ENCODE peak calls at places on chromosomes 16 and 17, in seven cellular contexts. L is ascending aorta, I is endothelial cell, P is AG09309, R is A549, S is H1, Q is K562. X is an unnamed sample.

GRCh38 chr16:69831212-69832123 is 69.3 kb downstream of the WWP2 start:
- DNase-seq in R (peak; percentile 65), Q (no peak), I (no peak), S (no peak), L (no peak), P (peak; percentile 25), X (no peak)

GRCh38 chr16:30948087-30948955 is 547 bp upstream of the ORAI3 start:
- DNase-seq in L (peak; percentile 97), R (peak; percentile 87), S (peak; percentile 98), P (peak; percentile 90), Q (peak; percentile 65), I (peak; percentile 97), X (peak; percentile 92)

GRCh38 chr17:66348605-66349165 is 46.3 kb downstream of the PRKCA start:
- DNase-seq in L (no peak), I (no peak), Q (peak; percentile 79), R (peak; percentile 69), S (no peak), P (peak; percentile 40), X (peak; percentile 76)

GRCh38 chr16:23857256-23857891 is 21.6 kb downstream of the PRKCB start:
- DNase-seq in R (no peak), I (no peak), L (no peak), S (no peak), P (no peak), Q (no peak), X (no peak)

GRCh38 chr16:69613283-69614154 is 47.8 kb downstream of the NFAT5 start:
- DNase-seq in R (no peak), L (no peak), P (peak; percentile 3), I (no peak), S (no peak), Q (peak; percentile 41), X (no peak)

GRCh38 chr17:72205801-72206200 is 85.0 kb downstream of the SOX9 start:
- DNase-seq in I (no peak), Q (no peak), L (no peak), R (no peak), P (no peak), S (no peak), X (no peak)

GRCh38 chr16:47278571-47278970 is 134.8 kb upstream of the NETO2 start:
- DNase-seq in Q (no peak), L (no peak), I (no peak), P (no peak), S (no peak), R (no peak), X (no peak)

GRCh38 chr17:30969989-30970680 is 704 bp upstream of the RNF135 start:
- DNase-seq in L (peak; percentile 64), R (peak; percentile 57), Q (no peak), I (peak; percentile 12), S (no peak), P (no peak), X (peak; percentile 42)

GRCh38 chr17:13420294-13421277 is 181.1 kb downstream of the HS3ST3A1 start:
- DNase-seq in P (peak; percentile 71), R (no peak), L (no peak), Q (peak; percentile 4), S (no peak), I (no peak), X (no peak)

GRCh38 chr17:62724398-62725146 is 83.5 kb downstream of the MARCHF10 start:
- DNase-seq in S (no peak), P (no peak), L (no peak), I (no peak), Q (no peak), R (no peak), X (no peak)

GRCh38 chr16:54135361-54136275 is 151.0 kb downstream of the IRX3 start:
- DNase-seq in S (no peak), Q (no peak), P (peak; percentile 41), I (no peak), L (no peak), R (no peak), X (no peak)

GRCh38 chr17:231191-231965 is 49.9 kb upstream of the DOC2B start:
- DNase-seq in S (no peak), I (no peak), P (no peak), R (no peak), Q (no peak), L (peak; percentile 47), X (no peak)

GRCh38 chr17:63774141-63774981 is at the start of gene DDX42:
- DNase-seq in L (peak; percentile 93), P (no peak), R (peak; percentile 58), I (peak; percentile 86), S (no peak), Q (peak; percentile 54), X (peak; percentile 96)

GRCh38 chr16:25140459-25140858 is 28.9 kb downstream of the LCMT1 start:
- DNase-seq in S (no peak), R (no peak), I (no peak), L (no peak), Q (no peak), P (no peak), X (no peak)

GRCh38 chr17:76524598-76525512 is 12.7 kb downstream of the CYGB start:
- DNase-seq in L (no peak), P (no peak), S (no peak), I (no peak), Q (no peak), R (no peak), X (no peak)

GRCh38 chr16:49854227-49855203 is 1.4 kb downstream of the ZNF423 start:
- DNase-seq in R (peak; percentile 31), S (no peak), Q (no peak), P (no peak), I (peak; percentile 65), L (no peak), X (no peak)

GRCh38 chr16:17026600-17027242 is 444.0 kb downstream of the XYLT1 start:
- DNase-seq in R (no peak), L (no peak), I (no peak), P (no peak), Q (no peak), S (no peak), X (no peak)

GRCh38 chr17:8002646-8003593 is 505 bp downstream of the GUCY2D start:
- DNase-seq in R (no peak), P (no peak), S (no peak), I (no peak), Q (no peak), L (no peak), X (peak; percentile 85)

GRCh38 chr16:68707341-68708152 is 29.5 kb upstream of the CDH1 start:
- DNase-seq in R (peak; percentile 89), L (no peak), P (no peak), Q (peak; percentile 56), I (peak; percentile 6), S (peak; percentile 66), X (peak; percentile 79)

GRCh38 chr16:89693289-89693731 is 6.8 kb downstream of the CDK10 start:
- DNase-seq in R (no peak), Q (no peak), P (no peak), L (no peak), I (no peak), S (no peak), X (no peak)

GRCh38 chr16:27181020-27181419 is 22.3 kb upstream of the KDM8 start:
- DNase-seq in P (no peak), I (no peak), L (no peak), S (no peak), R (no peak), Q (no peak), X (no peak)

GRCh38 chr16:15757630-15758251 is 99.1 kb downstream of the MYH11 start:
- DNase-seq in Q (peak; percentile 20), P (no peak), I (no peak), S (no peak), R (no peak), L (no peak), X (no peak)

GRCh38 chr17:32126325-32126724 is 16.0 kb upstream of the RHOT1 start:
- DNase-seq in R (no peak), P (no peak), L (no peak), S (no peak), I (no peak), Q (no peak), X (no peak)

GRCh38 chr16:54937673-54938350 is 7.1 kb downstream of the IRX5 start:
- DNase-seq in P (no peak), Q (no peak), S (no peak), L (no peak), I (no peak), R (no peak), X (no peak)

GRCh38 chr16:14199624-14200023 is 128.5 kb downstream of the MRTFB start:
- DNase-seq in R (no peak), L (no peak), Q (no peak), I (no peak), S (no peak), P (no peak), X (no peak)

GRCh38 chr16:73057369-73058210 is 9.7 kb upstream of the ZFHX3 start:
- DNase-seq in R (no peak), I (peak; percentile 61), P (no peak), Q (peak; percentile 22), S (no peak), L (no peak), X (peak; percentile 89)
- TF ChIP-seq CTCF in R (peak; percentile 29), I (no peak), P (no peak), Q (no peak), S (peak; percentile 3), L (peak; percentile 26), X (peak; percentile 25)

GRCh38 chr17:61002316-61002736 is 324.7 kb downstream of the BCAS3 start:
- DNase-seq in S (no peak), R (peak; percentile 7), P (peak; percentile 45), Q (peak; percentile 6), I (no peak), L (no peak), X (no peak)
- TF ChIP-seq CTCF in S (peak; percentile 13), R (peak; percentile 91), P (peak; percentile 44), Q (peak; percentile 71), I (peak; percentile 72), L (peak; percentile 54), X (peak; percentile 54)

GRCh38 chr17:68057531-68057952 is 22.0 kb downstream of the KPNA2 start:
- DNase-seq in I (peak; percentile 29), Q (no peak), L (peak; percentile 50), P (no peak), S (no peak), R (no peak), X (no peak)

GRCh38 chr17:68060336-68060735 is 24.8 kb downstream of the KPNA2 start:
- DNase-seq in S (no peak), R (no peak), P (no peak), Q (no peak), I (no peak), L (peak; percentile 43), X (no peak)

DNA sequence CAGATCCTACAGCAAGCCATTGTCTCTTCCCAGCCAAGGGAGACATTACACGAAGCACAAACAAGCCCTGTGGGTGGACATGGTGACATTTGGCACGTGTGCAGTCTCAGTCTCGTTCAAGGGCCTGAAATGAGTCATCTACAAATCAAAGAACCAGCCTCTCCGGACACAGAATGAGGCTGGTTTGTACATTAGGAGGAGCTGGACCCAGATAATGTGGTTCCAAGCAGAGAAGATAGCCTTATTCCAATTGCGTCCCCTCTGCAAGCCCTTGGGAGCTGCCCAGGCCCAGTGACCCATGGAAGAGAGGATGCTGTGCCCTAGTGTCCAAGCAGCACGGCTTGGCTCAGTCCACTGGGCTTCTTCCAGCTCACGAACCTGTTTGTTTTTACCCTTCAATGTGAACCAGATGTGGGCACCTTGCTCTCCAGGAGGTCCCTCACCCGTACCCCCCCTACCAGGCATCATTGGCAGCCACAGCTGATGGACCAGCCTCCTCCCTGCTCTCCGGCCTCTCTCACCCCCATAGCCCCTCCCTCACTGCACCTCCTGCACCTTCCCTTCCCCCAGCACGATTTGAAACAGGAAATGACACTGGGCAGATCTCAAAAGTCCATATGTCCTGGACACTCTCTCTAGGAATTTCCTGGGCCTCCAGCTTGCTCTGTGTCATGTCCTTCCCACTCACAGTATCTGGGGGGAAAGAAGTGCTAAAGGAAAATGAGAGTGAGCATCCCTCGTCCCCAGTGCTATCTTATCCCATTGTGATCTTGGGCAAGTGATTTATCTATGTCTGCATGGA is 26.2 kb downstream of the KPNA2 start:
- DNase-seq in Q (no peak), I (no peak), R (no peak), S (no peak), L (peak; percentile 45), P (no peak), X (no peak)
- TF ChIP-seq CTCF in Q (no peak), I (no peak), R (no peak), S (no peak), L (no peak), P (no peak), X (no peak)

GRCh38 chr16:66682271-66682670 is 14.3 kb downstream of the CMTM4 start:
- DNase-seq in Q (no peak), R (no peak), L (no peak), S (no peak), I (no peak), P (no peak), X (no peak)
- TF ChIP-seq CTCF in Q (no peak), R (no peak), L (no peak), S (no peak), I (no peak), P (no peak), X (no peak)